ENCODE peak calls at places on chromosomes 7 and 10, in six cellular contexts. One of them, this sample, is unnamed.

GRCh38 chr10:68251625-68252275 is 19.8 kb upstream of the ATOH7 start:
- DNase-seq in PC-3: no peak
- DNase-seq in A549: no peak
- DNase-seq in esophagus squamous epithelium: no peak
- DNase-seq in tibial nerve: no peak
- DNase-seq in brain microvascular endothelial cell: no peak
- DNase-seq in this sample: no peak

GRCh38 chr10:13728898-13729535 is 142.3 kb downstream of the PRPF18 start:
- DNase-seq in PC-3: no peak
- DNase-seq in A549: no peak
- DNase-seq in esophagus squamous epithelium: no peak
- DNase-seq in tibial nerve: no peak
- DNase-seq in brain microvascular endothelial cell: no peak
- DNase-seq in this sample: no peak

GRCh38 chr7:65722361-65722792 is 150.5 kb upstream of the VKORC1L1 start:
- DNase-seq in PC-3: peak; percentile 68
- DNase-seq in A549: peak; percentile 20
- DNase-seq in esophagus squamous epithelium: no peak
- DNase-seq in tibial nerve: peak; percentile 41
- DNase-seq in brain microvascular endothelial cell: no peak
- DNase-seq in this sample: peak; percentile 34

GRCh38 chr10:18607503-18607902 is 43.9 kb downstream of the NSUN6 start:
- DNase-seq in PC-3: peak; percentile 73
- DNase-seq in A549: peak; percentile 72
- DNase-seq in esophagus squamous epithelium: no peak
- DNase-seq in tibial nerve: peak; percentile 51
- DNase-seq in brain microvascular endothelial cell: peak; percentile 91
- DNase-seq in this sample: peak; percentile 89

GRCh38 chr10:62087341-62087740 is 181.3 kb downstream of the RTKN2 start:
- DNase-seq in PC-3: no peak
- DNase-seq in A549: no peak
- DNase-seq in esophagus squamous epithelium: no peak
- DNase-seq in tibial nerve: no peak
- DNase-seq in brain microvascular endothelial cell: no peak
- DNase-seq in this sample: no peak

GRCh38 chr7:68892211-68892610 is 706.1 kb upstream of the AUTS2 start:
- DNase-seq in PC-3: no peak
- DNase-seq in A549: peak; percentile 19
- DNase-seq in esophagus squamous epithelium: no peak
- DNase-seq in tibial nerve: no peak
- DNase-seq in brain microvascular endothelial cell: no peak
- DNase-seq in this sample: no peak

GRCh38 chr10:58621379-58622077 is 108.9 kb downstream of the BICC1 start:
- DNase-seq in PC-3: no peak
- DNase-seq in A549: no peak
- DNase-seq in esophagus squamous epithelium: no peak
- DNase-seq in tibial nerve: no peak
- DNase-seq in brain microvascular endothelial cell: no peak
- DNase-seq in this sample: no peak

GRCh38 chr10:120641695-120642094 is 184.7 kb downstream of the PLPP4 start:
- DNase-seq in PC-3: no peak
- DNase-seq in A549: no peak
- DNase-seq in esophagus squamous epithelium: no peak
- DNase-seq in tibial nerve: no peak
- DNase-seq in brain microvascular endothelial cell: no peak
- DNase-seq in this sample: no peak

GRCh38 chr7:107989618-107990373 is 13.2 kb downstream of the LAMB1 start:
- DNase-seq in PC-3: no peak
- DNase-seq in A549: no peak
- DNase-seq in esophagus squamous epithelium: no peak
- DNase-seq in tibial nerve: no peak
- DNase-seq in brain microvascular endothelial cell: peak; percentile 52
- DNase-seq in this sample: peak; percentile 80

GRCh38 chr7:38881015-38881414 is 28.0 kb downstream of the VPS41 start:
- DNase-seq in PC-3: no peak
- DNase-seq in A549: no peak
- DNase-seq in esophagus squamous epithelium: no peak
- DNase-seq in tibial nerve: no peak
- DNase-seq in brain microvascular endothelial cell: no peak
- DNase-seq in this sample: no peak

GRCh38 chr10:24519950-24520349 is 203.7 kb downstream of the ARHGAP21 start:
- DNase-seq in PC-3: no peak
- DNase-seq in A549: no peak
- DNase-seq in esophagus squamous epithelium: no peak
- DNase-seq in tibial nerve: no peak
- DNase-seq in brain microvascular endothelial cell: no peak
- DNase-seq in this sample: no peak

GRCh38 chr7:157224627-157225026 is 85.9 kb downstream of the UBE3C start:
- DNase-seq in PC-3: peak; percentile 23
- DNase-seq in A549: no peak
- DNase-seq in esophagus squamous epithelium: no peak
- DNase-seq in tibial nerve: no peak
- DNase-seq in brain microvascular endothelial cell: peak; percentile 6
- DNase-seq in this sample: no peak

GRCh38 chr7:130276796-130277762 is 10.4 kb downstream of the CPA2 start:
- DNase-seq in PC-3: peak; percentile 40
- DNase-seq in A549: no peak
- DNase-seq in esophagus squamous epithelium: no peak
- DNase-seq in tibial nerve: no peak
- DNase-seq in brain microvascular endothelial cell: no peak
- DNase-seq in this sample: peak; percentile 70

GRCh38 chr10:113158183-113158582 is 208.1 kb downstream of the TCF7L2 start:
- DNase-seq in PC-3: no peak
- DNase-seq in A549: peak; percentile 18
- DNase-seq in esophagus squamous epithelium: no peak
- DNase-seq in tibial nerve: no peak
- DNase-seq in brain microvascular endothelial cell: peak; percentile 6
- DNase-seq in this sample: no peak

GRCh38 chr7:111413796-111414195 is 148.5 kb downstream of the IMMP2L start:
- DNase-seq in PC-3: no peak
- DNase-seq in A549: no peak
- DNase-seq in esophagus squamous epithelium: no peak
- DNase-seq in tibial nerve: peak; percentile 32
- DNase-seq in brain microvascular endothelial cell: no peak
- DNase-seq in this sample: peak; percentile 48

GRCh38 chr10:79131730-79132644 is 63.2 kb downstream of the ZMIZ1 start:
- DNase-seq in PC-3: no peak
- DNase-seq in A549: no peak
- DNase-seq in esophagus squamous epithelium: no peak
- DNase-seq in tibial nerve: no peak
- DNase-seq in brain microvascular endothelial cell: no peak
- DNase-seq in this sample: no peak

DNA sequence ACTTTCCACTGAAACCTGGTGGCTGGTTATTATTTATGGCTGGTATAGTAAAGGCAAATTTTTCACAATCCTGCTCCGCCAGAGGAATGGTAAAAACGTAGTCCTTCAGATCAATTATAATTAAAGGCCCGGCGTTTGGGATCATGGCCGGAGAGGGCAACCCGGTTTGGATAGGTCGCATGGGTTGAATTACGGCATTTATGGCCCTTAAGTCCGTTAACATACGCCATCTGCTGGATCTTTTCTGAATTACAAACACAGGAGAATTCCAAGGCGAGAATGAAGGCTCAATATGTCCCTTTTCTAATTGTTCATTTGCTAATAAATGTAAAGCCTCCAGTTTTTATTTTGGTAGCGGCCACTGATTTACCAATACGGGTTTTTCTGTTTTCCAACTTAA is 11.3 kb upstream of the TAS2R3 start:
- DNase-seq in PC-3: peak; percentile 30
- DNase-seq in A549: no peak
- DNase-seq in esophagus squamous epithelium: no peak
- DNase-seq in tibial nerve: no peak
- DNase-seq in brain microvascular endothelial cell: no peak
- DNase-seq in this sample: no peak
- TF ChIP-seq CTCF in PC-3: peak; percentile 52
- TF ChIP-seq CTCF in A549: no peak
- TF ChIP-seq CTCF in esophagus squamous epithelium: no peak
- TF ChIP-seq CTCF in tibial nerve: no peak
- TF ChIP-seq CTCF in brain microvascular endothelial cell: peak; percentile 45
- TF ChIP-seq CTCF in this sample: no peak

GRCh38 chr7:151233804-151234203 is 1.5 kb downstream of the CHPF2 start:
- DNase-seq in PC-3: no peak
- DNase-seq in A549: no peak
- DNase-seq in esophagus squamous epithelium: no peak
- DNase-seq in tibial nerve: no peak
- DNase-seq in brain microvascular endothelial cell: no peak
- DNase-seq in this sample: no peak
- H3K27ac ChIP-seq in PC-3: peak overlapping the region; percentile 75
- H3K27ac ChIP-seq in A549: no peak overlapping the region
- H3K27ac ChIP-seq in esophagus squamous epithelium: no peak overlapping the region
- H3K27ac ChIP-seq in tibial nerve: no peak overlapping the region
- H3K27ac ChIP-seq in brain microvascular endothelial cell: peak overlapping the region; percentile 84
- H3K27ac ChIP-seq in this sample: no peak overlapping the region

GRCh38 chr7:27098493-27099223 is 2.9 kb upstream of the HOXA1 start:
- DNase-seq in PC-3: peak; percentile 59
- DNase-seq in A549: no peak
- DNase-seq in esophagus squamous epithelium: no peak
- DNase-seq in tibial nerve: no peak
- DNase-seq in brain microvascular endothelial cell: no peak
- DNase-seq in this sample: peak; percentile 42
- H3K4me3 ChIP-seq in PC-3: peak overlapping the region; percentile 84
- H3K4me3 ChIP-seq in A549: no peak overlapping the region
- H3K4me3 ChIP-seq in esophagus squamous epithelium: peak overlapping the region; percentile 88
- H3K4me3 ChIP-seq in tibial nerve: peak overlapping the region; percentile 30
- H3K4me3 ChIP-seq in brain microvascular endothelial cell: peak overlapping the region; percentile 68
- H3K4me3 ChIP-seq in this sample: no peak overlapping the region

GRCh38 chr7:136883046-136883445 is 14.6 kb downstream of the CHRM2 start:
- DNase-seq in PC-3: no peak
- DNase-seq in A549: no peak
- DNase-seq in esophagus squamous epithelium: no peak
- DNase-seq in tibial nerve: no peak
- DNase-seq in brain microvascular endothelial cell: no peak
- DNase-seq in this sample: peak; percentile 6
- TF ChIP-seq CTCF in PC-3: no peak
- TF ChIP-seq CTCF in A549: no peak
- TF ChIP-seq CTCF in esophagus squamous epithelium: no peak
- TF ChIP-seq CTCF in tibial nerve: no peak
- TF ChIP-seq CTCF in brain microvascular endothelial cell: peak; percentile 41
- TF ChIP-seq CTCF in this sample: no peak

GRCh38 chr7:3866279-3866678 is 565.2 kb downstream of the SDK1 start:
- DNase-seq in PC-3: no peak
- DNase-seq in A549: no peak
- DNase-seq in esophagus squamous epithelium: no peak
- DNase-seq in tibial nerve: peak; percentile 12
- DNase-seq in brain microvascular endothelial cell: no peak
- DNase-seq in this sample: no peak
- H3K27ac ChIP-seq in PC-3: no peak overlapping the region
- H3K27ac ChIP-seq in A549: no peak overlapping the region
- H3K27ac ChIP-seq in esophagus squamous epithelium: no peak overlapping the region
- H3K27ac ChIP-seq in tibial nerve: no peak overlapping the region
- H3K27ac ChIP-seq in brain microvascular endothelial cell: no peak overlapping the region
- H3K27ac ChIP-seq in this sample: no peak overlapping the region